ENCODE peak calls at places on chromosome 17, in eight cellular contexts. M is naive thymus-derived CD4-positive, alpha-beta T cell; H is transverse colon; C is AG04449; A is A549; V is CD8-positive, alpha-beta memory T cell; G is fibroblast of lung; Z is heart left ventricle. R is an unnamed sample.

GRCh38 chr17:11539637-11540036 is 58.6 kb upstream of the DNAH9 start:
- DNase-seq in M (no peak), H (no peak), C (no peak), A (no peak), V (no peak), G (no peak), Z (no peak), R (no peak)

GRCh38 chr17:9004132-9004960 is 17.0 kb upstream of the NTN1 start:
- DNase-seq in M (peak), H (no peak), C (no peak), A (no peak), V (peak), G (no peak), Z (no peak), R (no peak)

GRCh38 chr17:50027639-50028206 is 28.2 kb upstream of the ITGA3 start:
- DNase-seq in M (no peak), H (peak), C (no peak), A (peak), V (no peak), G (peak), Z (peak), R (peak)

GRCh38 chr17:63917646-63918045 is 993 bp downstream of the GH1 start:
- DNase-seq in M (no peak), H (no peak), C (no peak), A (no peak), V (no peak), G (no peak), Z (no peak), R (no peak)

GRCh38 chr17:65685110-65685509 is 123.7 kb upstream of the AXIN2 start:
- DNase-seq in M (no peak), H (no peak), C (no peak), A (no peak), V (no peak), G (no peak), Z (no peak), R (no peak)

GRCh38 chr17:600576-601301 is 113.9 kb downstream of the VPS53 start:
- DNase-seq in M (no peak), H (peak), C (no peak), A (no peak), V (no peak), G (peak), Z (no peak), R (no peak)

GRCh38 chr17:31788956-31789355 is 70.1 kb downstream of the COPRS start:
- DNase-seq in M (no peak), H (no peak), C (peak), A (no peak), V (no peak), G (peak), Z (no peak), R (no peak)

GRCh38 chr17:64146418-64147109 is 16.6 kb upstream of the ERN1 start:
- DNase-seq in M (no peak), H (peak), C (no peak), A (peak), V (peak), G (peak), Z (peak), R (peak)

GRCh38 chr17:49898547-49899490 is 51.0 kb upstream of the TAC4 start:
- DNase-seq in M (no peak), H (no peak), C (no peak), A (peak), V (no peak), G (no peak), Z (no peak), R (peak)

GRCh38 chr17:3553419-3554401 is 3.9 kb downstream of the TRPV3 start:
- DNase-seq in M (no peak), H (no peak), C (no peak), A (no peak), V (no peak), G (no peak), Z (no peak), R (no peak)

GRCh38 chr17:69502488-69502887 is 88.0 kb downstream of the MAP2K6 start:
- DNase-seq in M (no peak), H (no peak), C (no peak), A (no peak), V (no peak), G (no peak), Z (no peak), R (no peak)

GRCh38 chr17:27446569-27447301 is 9.5 kb upstream of the KSR1 start:
- DNase-seq in M (no peak), H (no peak), C (peak), A (no peak), V (no peak), G (peak), Z (no peak), R (no peak)

GRCh38 chr17:42252528-42253172 is 23.5 kb downstream of the STAT5B start:
- DNase-seq in M (no peak), H (no peak), C (no peak), A (no peak), V (no peak), G (peak), Z (no peak), R (no peak)

GRCh38 chr17:60601443-60602384 is 1.7 kb downstream of the PPM1D start:
- DNase-seq in M (peak), H (peak), C (no peak), A (peak), V (peak), G (peak), Z (peak), R (peak)

GRCh38 chr17:37506678-37507077 is 17.0 kb downstream of the DUSP14 start:
- DNase-seq in M (no peak), H (no peak), C (no peak), A (peak), V (no peak), G (peak), Z (no peak), R (no peak)

GRCh38 chr17:8887834-8888703 is 20.6 kb upstream of the PIK3R6 start:
- DNase-seq in M (no peak), H (no peak), C (no peak), A (peak), V (no peak), G (peak), Z (peak), R (peak)

GRCh38 chr17:30824002-30824355 is 513 bp downstream of the CRLF3 start:
- DNase-seq in M (no peak), H (peak), C (no peak), A (peak), V (peak), G (peak), Z (no peak), R (no peak)

GRCh38 chr17:6532441-6532885 is 23.9 kb downstream of the PITPNM3 start:
- DNase-seq in M (no peak), H (no peak), C (no peak), A (no peak), V (no peak), G (no peak), Z (no peak), R (no peak)

GRCh38 chr17:3827124-3827773 is 18.8 kb downstream of the NCBP3 start:
- DNase-seq in M (peak), H (peak), C (no peak), A (peak), V (peak), G (peak), Z (no peak), R (peak)

GRCh38 chr17:51435641-51436091 is 175.3 kb downstream of the UTP18 start:
- DNase-seq in M (no peak), H (peak), C (no peak), A (peak), V (no peak), G (no peak), Z (no peak), R (peak)

GRCh38 chr17:50917418-50917743 is 51.2 kb upstream of the TOB1 start:
- DNase-seq in M (no peak), H (no peak), C (no peak), A (no peak), V (no peak), G (no peak), Z (no peak), R (no peak)

GRCh38 chr17:8222630-8223355 is 12.4 kb upstream of the AURKB start:
- DNase-seq in M (peak), H (peak), C (peak), A (peak), V (peak), G (peak), Z (peak), R (peak)

GRCh38 chr17:29584452-29585079 is 4.9 kb downstream of the GIT1 start:
- DNase-seq in M (no peak), H (no peak), C (no peak), A (no peak), V (no peak), G (peak), Z (peak), R (no peak)

GRCh38 chr17:40555296-40556190 is 9.7 kb downstream of the CCR7 start:
- DNase-seq in M (peak), H (no peak), C (no peak), A (no peak), V (no peak), G (no peak), Z (no peak), R (no peak)
- H3K4me3 ChIP-seq in M (no peak), H (no peak), C (no peak), A (no peak), V (no peak), G (no peak), Z (no peak), R (no peak)

DNA sequence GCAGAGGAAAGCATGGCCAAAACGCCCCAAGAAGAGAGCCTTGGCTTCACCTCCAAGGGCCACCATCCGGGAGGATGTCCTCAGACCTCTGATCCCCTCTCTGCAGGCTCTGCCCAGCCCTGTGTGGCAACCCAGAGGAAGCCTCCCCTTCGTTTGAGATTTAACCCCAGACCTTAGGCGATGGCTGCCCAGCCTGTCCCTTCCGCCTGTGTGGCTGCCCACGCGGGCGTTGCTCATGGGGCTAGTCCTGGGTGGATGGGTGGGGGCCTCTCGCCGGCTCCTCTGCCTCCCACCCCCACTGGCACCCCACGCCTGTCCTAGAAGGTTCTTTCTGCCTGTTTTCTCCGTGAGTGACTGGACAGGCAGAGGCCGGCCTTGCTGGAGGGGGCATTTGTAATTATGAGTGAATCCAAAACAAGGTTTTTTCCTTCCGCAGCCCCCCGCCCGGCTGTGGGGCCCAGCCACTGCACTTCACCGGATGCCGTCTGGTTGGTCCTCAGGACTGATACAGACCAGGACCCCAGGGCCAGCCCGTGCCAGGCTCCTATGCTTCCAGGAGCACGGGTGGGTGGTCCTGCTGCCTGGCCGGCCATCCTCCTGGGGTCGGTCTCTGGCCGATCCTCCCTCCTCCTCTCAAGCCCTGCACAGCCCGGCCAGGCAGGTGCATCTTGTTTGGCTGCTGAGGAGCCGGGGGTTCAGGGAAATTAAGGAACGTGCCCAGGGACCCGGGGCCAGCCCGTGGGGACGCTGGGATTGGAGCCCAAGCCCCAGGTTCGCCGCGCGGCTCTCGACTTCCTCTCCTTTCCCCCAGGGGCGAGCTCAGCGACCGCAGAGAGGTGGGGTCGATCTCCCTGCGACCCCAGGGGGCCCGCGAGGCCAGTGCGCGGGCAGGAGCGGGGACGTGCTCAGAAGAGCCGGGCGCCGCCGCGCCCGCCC is at the start of gene TMEM235:
- DNase-seq in M (no peak), H (no peak), C (no peak), A (no peak), V (no peak), G (no peak), Z (no peak), R (no peak)
- H3K4me3 ChIP-seq in M (no peak), H (no peak), C (no peak), A (peak), V (no peak), G (no peak), Z (no peak), R (no peak)

GRCh38 chr17:77666881-77667395 is 291.6 kb upstream of the TNRC6C start:
- DNase-seq in M (peak), H (peak), C (no peak), A (no peak), V (peak), G (no peak), Z (no peak), R (peak)
- H3K4me3 ChIP-seq in M (peak), H (no peak), C (no peak), A (no peak), V (peak), G (no peak), Z (no peak), R (no peak)

DNA sequence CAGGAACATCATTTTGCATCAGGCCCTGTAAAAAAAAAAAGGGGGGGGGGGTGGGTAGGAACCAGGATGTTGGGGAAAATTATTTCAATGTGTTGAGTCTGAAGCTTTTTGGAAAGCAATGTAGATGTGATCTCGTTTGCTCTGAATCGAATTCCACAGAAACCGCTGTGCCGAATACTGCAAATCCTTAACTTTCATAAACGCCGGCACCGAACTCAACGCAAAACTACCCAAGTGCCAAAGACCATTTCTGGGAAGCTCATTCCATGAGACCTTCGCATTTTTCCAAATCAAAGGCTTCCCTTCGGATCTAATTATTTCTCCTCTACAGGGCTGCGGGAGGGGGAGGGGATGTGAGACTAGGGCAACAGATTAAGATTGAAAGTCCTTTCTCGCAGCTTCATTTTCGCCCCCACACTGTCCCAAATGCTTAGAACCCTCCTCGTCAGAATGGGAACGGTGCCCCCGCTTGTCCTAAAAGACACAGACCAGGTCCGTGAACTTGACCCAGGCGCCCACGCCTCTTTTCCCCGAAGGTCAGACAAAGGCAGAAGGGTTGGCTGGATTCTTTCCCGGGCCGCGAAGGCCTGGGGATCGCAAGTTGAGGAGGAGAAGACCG is 4.0 kb downstream of the PRAC1 start:
- DNase-seq in M (no peak), H (no peak), C (no peak), A (no peak), V (no peak), G (no peak), Z (no peak), R (no peak)
- H3K4me3 ChIP-seq in M (no peak), H (no peak), C (peak), A (no peak), V (no peak), G (no peak), Z (no peak), R (peak)

DNA sequence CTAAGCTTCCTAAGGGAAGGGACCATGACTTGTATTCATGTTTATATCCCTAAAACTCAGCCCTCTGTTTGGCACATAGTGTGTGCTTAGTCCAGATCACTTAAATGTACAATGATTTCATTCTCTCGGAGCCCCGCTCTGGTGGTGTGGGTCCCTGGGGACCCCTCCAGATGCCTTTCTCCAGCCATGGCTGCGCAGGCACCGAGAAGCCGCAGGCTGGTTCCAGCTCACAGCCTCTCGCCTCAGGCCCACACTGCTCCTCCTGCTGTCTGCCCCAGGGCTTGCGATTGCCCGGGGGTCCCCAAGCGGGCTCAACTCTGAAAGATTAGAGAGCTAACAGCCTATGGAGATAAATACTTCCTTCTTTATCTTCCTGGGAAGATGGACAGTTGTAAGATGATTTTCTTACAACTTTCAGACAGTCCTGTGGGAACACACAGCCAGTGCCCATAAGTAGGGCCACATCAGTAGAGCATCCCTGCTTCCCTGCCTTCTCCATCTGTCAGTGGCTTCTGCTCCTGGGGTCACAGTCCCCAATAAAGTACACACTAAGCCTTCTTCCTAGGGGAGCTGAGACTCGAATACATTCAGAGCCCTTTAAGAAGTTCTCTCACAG is 66.2 kb downstream of the CENPV start:
- DNase-seq in M (no peak), H (peak), C (no peak), A (no peak), V (no peak), G (no peak), Z (peak), R (no peak)
- H3K4me3 ChIP-seq in M (peak), H (no peak), C (no peak), A (no peak), V (peak), G (no peak), Z (peak), R (no peak)

GRCh38 chr17:82592751-82593589 is 55.3 kb downstream of the WDR45B start:
- DNase-seq in M (peak), H (peak), C (no peak), A (peak), V (peak), G (peak), Z (peak), R (peak)

GRCh38 chr17:82590216-82590615 is 58.0 kb downstream of the WDR45B start:
- DNase-seq in M (no peak), H (no peak), C (no peak), A (no peak), V (no peak), G (no peak), Z (no peak), R (no peak)

GRCh38 chr17:82593590-82594087 is 54.6 kb downstream of the WDR45B start:
- DNase-seq in M (no peak), H (peak), C (no peak), A (no peak), V (peak), G (no peak), Z (no peak), R (no peak)

GRCh38 chr17:82590881-82591539 is 57.2 kb downstream of the WDR45B start:
- DNase-seq in M (no peak), H (no peak), C (no peak), A (no peak), V (no peak), G (no peak), Z (no peak), R (no peak)

DNA sequence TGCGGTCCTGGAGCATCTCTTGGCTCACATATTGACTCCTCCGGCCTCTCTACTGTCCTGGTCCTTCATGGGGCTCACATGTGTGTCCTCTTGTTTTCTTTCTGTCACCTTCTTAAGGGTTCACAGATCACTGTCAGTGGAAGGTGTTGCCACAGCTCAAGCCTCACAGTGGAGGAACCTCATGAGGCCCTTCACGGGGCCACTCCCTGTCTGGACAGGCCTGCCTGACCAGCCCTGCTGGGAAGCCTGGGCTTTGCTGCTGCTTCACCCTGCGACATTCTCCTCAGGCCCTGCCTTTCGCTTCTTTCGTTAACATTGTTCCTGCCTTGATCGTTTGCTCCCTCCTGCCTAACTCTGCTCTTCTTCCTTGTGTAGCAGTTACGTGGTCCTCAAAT is 56.0 kb downstream of the WDR45B start:
- DNase-seq in M (no peak), H (peak), C (no peak), A (no peak), V (no peak), G (no peak), Z (no peak), R (peak)
- H3K4me3 ChIP-seq in M (no peak), H (no peak), C (no peak), A (no peak), V (no peak), G (no peak), Z (peak), R (no peak)

DNA sequence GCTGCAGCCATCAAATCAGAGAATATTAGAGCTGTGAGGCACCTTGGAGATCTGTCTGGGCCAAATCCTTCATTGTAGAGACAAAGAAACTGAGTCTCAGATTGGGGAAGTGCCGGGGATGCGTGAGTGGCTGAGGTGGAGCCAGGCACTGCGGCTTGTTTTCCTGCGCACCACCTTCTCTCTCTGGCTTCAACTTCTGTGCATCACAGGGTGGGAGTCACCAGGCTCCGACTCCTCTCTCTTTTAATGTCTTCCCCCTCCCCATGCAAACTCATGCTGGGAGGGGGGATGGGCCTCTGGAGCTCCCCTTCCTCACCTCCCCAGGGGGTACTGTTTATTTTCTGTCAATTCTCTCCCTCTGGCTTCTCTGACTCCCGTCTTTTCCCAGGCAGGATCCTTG is 8.7 kb upstream of the ETV4 start:
- DNase-seq in M (no peak), H (no peak), C (no peak), A (no peak), V (no peak), G (no peak), Z (no peak), R (no peak)
- H3K4me3 ChIP-seq in M (no peak), H (no peak), C (no peak), A (no peak), V (no peak), G (no peak), Z (no peak), R (no peak)

GRCh38 chr17:45948881-45949624 is 50.0 kb upstream of the STH start:
- DNase-seq in M (peak), H (peak), C (no peak), A (peak), V (peak), G (peak), Z (peak), R (peak)
- H3K4me3 ChIP-seq in M (no peak), H (no peak), C (no peak), A (peak), V (peak), G (no peak), Z (peak), R (no peak)

GRCh38 chr17:75722076-75722475 is 817 bp downstream of the ITGB4 start:
- DNase-seq in M (no peak), H (peak), C (no peak), A (no peak), V (no peak), G (no peak), Z (no peak), R (peak)
- H3K4me3 ChIP-seq in M (no peak), H (peak), C (no peak), A (peak), V (no peak), G (no peak), Z (peak), R (peak)

GRCh38 chr17:80529904-80530292 is 14.7 kb upstream of the RPTOR start:
- DNase-seq in M (no peak), H (no peak), C (no peak), A (no peak), V (no peak), G (peak), Z (no peak), R (no peak)
- H3K4me3 ChIP-seq in M (no peak), H (no peak), C (no peak), A (no peak), V (no peak), G (no peak), Z (no peak), R (no peak)

R was measured in small intestine.